ENCODE peak calls at places on chromosomes 5 and 9, in seven cellular contexts. One of them, this sample, is unnamed.

GRCh38 chr9:92962846-92963245 is 15.5 kb downstream of the FGD3 start:
- DNase-seq in suprapubic skin: peak
- DNase-seq in foreskin fibroblast: no peak
- DNase-seq in GM12865: no peak
- DNase-seq in H1: no peak
- DNase-seq in cardiac fibroblast: no peak
- DNase-seq in heart right ventricle: no peak
- DNase-seq in this sample: no peak

GRCh38 chr5:136382071-136382470 is 16.7 kb upstream of the TRPC7 start:
- DNase-seq in suprapubic skin: no peak
- DNase-seq in foreskin fibroblast: no peak
- DNase-seq in GM12865: no peak
- DNase-seq in H1: no peak
- DNase-seq in cardiac fibroblast: no peak
- DNase-seq in heart right ventricle: no peak
- DNase-seq in this sample: no peak

GRCh38 chr5:73318308-73318719 is 130.3 kb downstream of the FOXD1 start:
- DNase-seq in suprapubic skin: no peak
- DNase-seq in foreskin fibroblast: no peak
- DNase-seq in GM12865: no peak
- DNase-seq in H1: no peak
- DNase-seq in cardiac fibroblast: no peak
- DNase-seq in heart right ventricle: no peak
- DNase-seq in this sample: peak

GRCh38 chr9:1267141-1267570 is 217.0 kb downstream of the DMRT2 start:
- DNase-seq in suprapubic skin: no peak
- DNase-seq in foreskin fibroblast: peak
- DNase-seq in GM12865: peak
- DNase-seq in H1: no peak
- DNase-seq in cardiac fibroblast: no peak
- DNase-seq in heart right ventricle: no peak
- DNase-seq in this sample: no peak

GRCh38 chr9:113626735-113627495 is 163.4 kb downstream of the RGS3 start:
- DNase-seq in suprapubic skin: peak
- DNase-seq in foreskin fibroblast: no peak
- DNase-seq in GM12865: no peak
- DNase-seq in H1: no peak
- DNase-seq in cardiac fibroblast: no peak
- DNase-seq in heart right ventricle: peak
- DNase-seq in this sample: no peak

GRCh38 chr5:10583663-10584572 is 20.0 kb downstream of the ANKRD33B start:
- DNase-seq in suprapubic skin: no peak
- DNase-seq in foreskin fibroblast: no peak
- DNase-seq in GM12865: no peak
- DNase-seq in H1: peak
- DNase-seq in cardiac fibroblast: no peak
- DNase-seq in heart right ventricle: no peak
- DNase-seq in this sample: no peak

GRCh38 chr5:37838933-37839341 is 904 bp downstream of the GDNF start:
- DNase-seq in suprapubic skin: no peak
- DNase-seq in foreskin fibroblast: no peak
- DNase-seq in GM12865: no peak
- DNase-seq in H1: peak
- DNase-seq in cardiac fibroblast: no peak
- DNase-seq in heart right ventricle: no peak
- DNase-seq in this sample: peak

GRCh38 chr5:57422993-57423392 is 59.6 kb downstream of the ACTBL2 start:
- DNase-seq in suprapubic skin: no peak
- DNase-seq in foreskin fibroblast: no peak
- DNase-seq in GM12865: no peak
- DNase-seq in H1: no peak
- DNase-seq in cardiac fibroblast: no peak
- DNase-seq in heart right ventricle: peak
- DNase-seq in this sample: no peak

GRCh38 chr5:45696206-45696836 is at the start of gene HCN1:
- DNase-seq in suprapubic skin: no peak
- DNase-seq in foreskin fibroblast: peak
- DNase-seq in GM12865: no peak
- DNase-seq in H1: peak
- DNase-seq in cardiac fibroblast: peak
- DNase-seq in heart right ventricle: peak
- DNase-seq in this sample: peak

GRCh38 chr5:136021016-136021405 is 7.8 kb upstream of the TGFBI start:
- DNase-seq in suprapubic skin: no peak
- DNase-seq in foreskin fibroblast: no peak
- DNase-seq in GM12865: no peak
- DNase-seq in H1: no peak
- DNase-seq in cardiac fibroblast: no peak
- DNase-seq in heart right ventricle: no peak
- DNase-seq in this sample: peak

GRCh38 chr9:4738866-4739586 is 2.0 kb downstream of the AK3 start:
- DNase-seq in suprapubic skin: no peak
- DNase-seq in foreskin fibroblast: no peak
- DNase-seq in GM12865: no peak
- DNase-seq in H1: no peak
- DNase-seq in cardiac fibroblast: no peak
- DNase-seq in heart right ventricle: no peak
- DNase-seq in this sample: no peak

GRCh38 chr9:132488611-132489010 is 78.6 kb downstream of the CFAP77 start:
- DNase-seq in suprapubic skin: no peak
- DNase-seq in foreskin fibroblast: no peak
- DNase-seq in GM12865: no peak
- DNase-seq in H1: no peak
- DNase-seq in cardiac fibroblast: no peak
- DNase-seq in heart right ventricle: no peak
- DNase-seq in this sample: no peak

GRCh38 chr9:76162109-76162730 is 232.0 kb downstream of the RFK start:
- DNase-seq in suprapubic skin: no peak
- DNase-seq in foreskin fibroblast: no peak
- DNase-seq in GM12865: no peak
- DNase-seq in H1: no peak
- DNase-seq in cardiac fibroblast: peak
- DNase-seq in heart right ventricle: no peak
- DNase-seq in this sample: peak

GRCh38 chr5:126673477-126673876 is 72.7 kb downstream of the PHAX start:
- DNase-seq in suprapubic skin: no peak
- DNase-seq in foreskin fibroblast: no peak
- DNase-seq in GM12865: no peak
- DNase-seq in H1: no peak
- DNase-seq in cardiac fibroblast: no peak
- DNase-seq in heart right ventricle: no peak
- DNase-seq in this sample: no peak

GRCh38 chr5:1660037-1660400 is 136.3 kb upstream of the LPCAT1 start:
- DNase-seq in suprapubic skin: peak
- DNase-seq in foreskin fibroblast: no peak
- DNase-seq in GM12865: no peak
- DNase-seq in H1: no peak
- DNase-seq in cardiac fibroblast: no peak
- DNase-seq in heart right ventricle: no peak
- DNase-seq in this sample: no peak

GRCh38 chr5:146026307-146027010 is 78.9 kb downstream of the PLAC8L1 start:
- DNase-seq in suprapubic skin: no peak
- DNase-seq in foreskin fibroblast: no peak
- DNase-seq in GM12865: no peak
- DNase-seq in H1: no peak
- DNase-seq in cardiac fibroblast: no peak
- DNase-seq in heart right ventricle: no peak
- DNase-seq in this sample: no peak

GRCh38 chr5:8864053-8864452 is 681.8 kb downstream of the SEMA5A start:
- DNase-seq in suprapubic skin: no peak
- DNase-seq in foreskin fibroblast: no peak
- DNase-seq in GM12865: peak
- DNase-seq in H1: peak
- DNase-seq in cardiac fibroblast: peak
- DNase-seq in heart right ventricle: no peak
- DNase-seq in this sample: peak

GRCh38 chr5:39209924-39210323 is 9.4 kb downstream of the FYB1 start:
- DNase-seq in suprapubic skin: no peak
- DNase-seq in foreskin fibroblast: no peak
- DNase-seq in GM12865: peak
- DNase-seq in H1: no peak
- DNase-seq in cardiac fibroblast: no peak
- DNase-seq in heart right ventricle: no peak
- DNase-seq in this sample: no peak

GRCh38 chr5:142716963-142717362 is 31.1 kb upstream of the FGF1 start:
- DNase-seq in suprapubic skin: no peak
- DNase-seq in foreskin fibroblast: no peak
- DNase-seq in GM12865: peak
- DNase-seq in H1: no peak
- DNase-seq in cardiac fibroblast: peak
- DNase-seq in heart right ventricle: peak
- DNase-seq in this sample: peak

GRCh38 chr5:76137887-76138542 is 54.8 kb downstream of the SV2C start:
- DNase-seq in suprapubic skin: no peak
- DNase-seq in foreskin fibroblast: no peak
- DNase-seq in GM12865: no peak
- DNase-seq in H1: no peak
- DNase-seq in cardiac fibroblast: no peak
- DNase-seq in heart right ventricle: no peak
- DNase-seq in this sample: no peak

GRCh38 chr9:103660830-103661229 is 433.3 kb upstream of the SMC2 start:
- DNase-seq in suprapubic skin: no peak
- DNase-seq in foreskin fibroblast: no peak
- DNase-seq in GM12865: no peak
- DNase-seq in H1: no peak
- DNase-seq in cardiac fibroblast: no peak
- DNase-seq in heart right ventricle: no peak
- DNase-seq in this sample: no peak

GRCh38 chr5:10675177-10675700 is 85.8 kb downstream of the DAP start:
- DNase-seq in suprapubic skin: no peak
- DNase-seq in foreskin fibroblast: no peak
- DNase-seq in GM12865: no peak
- DNase-seq in H1: no peak
- DNase-seq in cardiac fibroblast: no peak
- DNase-seq in heart right ventricle: no peak
- DNase-seq in this sample: no peak

GRCh38 chr5:140546851-140547507 is 483 bp upstream of the EIF4EBP3 start:
- DNase-seq in suprapubic skin: no peak
- DNase-seq in foreskin fibroblast: no peak
- DNase-seq in GM12865: no peak
- DNase-seq in H1: no peak
- DNase-seq in cardiac fibroblast: no peak
- DNase-seq in heart right ventricle: no peak
- DNase-seq in this sample: no peak

GRCh38 chr5:56693220-56693579 is 122.1 kb upstream of the MAP3K1 start:
- DNase-seq in suprapubic skin: no peak
- DNase-seq in foreskin fibroblast: no peak
- DNase-seq in GM12865: no peak
- DNase-seq in H1: no peak
- DNase-seq in cardiac fibroblast: no peak
- DNase-seq in heart right ventricle: no peak
- DNase-seq in this sample: no peak

GRCh38 chr9:88586452-88586851 is 51.5 kb downstream of the NXNL2 start:
- DNase-seq in suprapubic skin: no peak
- DNase-seq in foreskin fibroblast: peak
- DNase-seq in GM12865: no peak
- DNase-seq in H1: no peak
- DNase-seq in cardiac fibroblast: no peak
- DNase-seq in heart right ventricle: no peak
- DNase-seq in this sample: peak

GRCh38 chr9:126615791-126616447 is 2.2 kb downstream of the LMX1B start:
- DNase-seq in suprapubic skin: no peak
- DNase-seq in foreskin fibroblast: no peak
- DNase-seq in GM12865: no peak
- DNase-seq in H1: peak
- DNase-seq in cardiac fibroblast: no peak
- DNase-seq in heart right ventricle: no peak
- DNase-seq in this sample: no peak

GRCh38 chr9:126614455-126615248 is 924 bp downstream of the LMX1B start:
- DNase-seq in suprapubic skin: no peak
- DNase-seq in foreskin fibroblast: no peak
- DNase-seq in GM12865: no peak
- DNase-seq in H1: peak
- DNase-seq in cardiac fibroblast: no peak
- DNase-seq in heart right ventricle: no peak
- DNase-seq in this sample: no peak

GRCh38 chr9:126614088-126614454 is 343 bp downstream of the LMX1B start:
- DNase-seq in suprapubic skin: no peak
- DNase-seq in foreskin fibroblast: no peak
- DNase-seq in GM12865: no peak
- DNase-seq in H1: no peak
- DNase-seq in cardiac fibroblast: no peak
- DNase-seq in heart right ventricle: no peak
- DNase-seq in this sample: no peak

GRCh38 chr9:126616521-126616976 is 2.8 kb downstream of the LMX1B start:
- DNase-seq in suprapubic skin: no peak
- DNase-seq in foreskin fibroblast: no peak
- DNase-seq in GM12865: no peak
- DNase-seq in H1: peak
- DNase-seq in cardiac fibroblast: no peak
- DNase-seq in heart right ventricle: no peak
- DNase-seq in this sample: no peak

GRCh38 chr9:126615251-126615790 is 1.6 kb downstream of the LMX1B start:
- DNase-seq in suprapubic skin: no peak
- DNase-seq in foreskin fibroblast: no peak
- DNase-seq in GM12865: peak
- DNase-seq in H1: peak
- DNase-seq in cardiac fibroblast: peak
- DNase-seq in heart right ventricle: no peak
- DNase-seq in this sample: peak
- H3K4me3 ChIP-seq in suprapubic skin: peak
- H3K4me3 ChIP-seq in foreskin fibroblast: no peak
- H3K4me3 ChIP-seq in GM12865: no peak
- H3K4me3 ChIP-seq in H1: peak
- H3K4me3 ChIP-seq in cardiac fibroblast: no peak
- H3K4me3 ChIP-seq in heart right ventricle: peak
- H3K4me3 ChIP-seq in this sample: no peak

DNA sequence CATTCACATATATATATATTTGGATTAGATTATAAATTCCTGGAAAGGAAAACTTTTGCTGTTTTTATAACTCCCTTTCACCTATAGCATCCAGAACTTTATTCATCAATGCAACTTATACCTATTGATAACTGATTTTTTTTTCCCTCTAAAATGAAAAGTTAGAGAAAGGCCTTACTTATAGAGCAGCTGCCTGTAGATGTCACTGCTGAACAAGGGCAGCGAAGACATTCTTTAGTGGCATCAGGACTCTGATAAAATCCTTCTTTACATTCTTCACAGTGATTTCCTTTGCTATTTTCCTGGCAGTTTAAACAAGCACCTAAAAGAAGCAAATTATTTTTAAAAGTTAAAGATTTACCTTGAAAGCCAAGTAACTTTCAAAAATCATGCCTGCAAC is 32.3 kb upstream of the CDK5RAP2 start:
- DNase-seq in suprapubic skin: no peak
- DNase-seq in foreskin fibroblast: no peak
- DNase-seq in GM12865: no peak
- DNase-seq in H1: no peak
- DNase-seq in cardiac fibroblast: peak
- DNase-seq in heart right ventricle: no peak
- DNase-seq in this sample: no peak
- TF ChIP-seq CTCF in suprapubic skin: no peak
- TF ChIP-seq CTCF in foreskin fibroblast: peak
- TF ChIP-seq CTCF in GM12865: no peak
- TF ChIP-seq CTCF in H1: peak
- TF ChIP-seq CTCF in cardiac fibroblast: no peak
- TF ChIP-seq CTCF in heart right ventricle: no peak
- TF ChIP-seq CTCF in this sample: peak

GRCh38 chr5:131630208-131630962 is 4.6 kb downstream of the RAPGEF6 start:
- DNase-seq in suprapubic skin: no peak
- DNase-seq in foreskin fibroblast: no peak
- DNase-seq in GM12865: no peak
- DNase-seq in H1: no peak
- DNase-seq in cardiac fibroblast: no peak
- DNase-seq in heart right ventricle: no peak
- DNase-seq in this sample: no peak
- H3K4me3 ChIP-seq in suprapubic skin: no peak
- H3K4me3 ChIP-seq in foreskin fibroblast: no peak
- H3K4me3 ChIP-seq in GM12865: no peak
- H3K4me3 ChIP-seq in H1: no peak
- H3K4me3 ChIP-seq in cardiac fibroblast: no peak
- H3K4me3 ChIP-seq in heart right ventricle: no peak
- H3K4me3 ChIP-seq in this sample: no peak

GRCh38 chr5:115625579-115626443 is at the start of gene TMED7:
- DNase-seq in suprapubic skin: peak
- DNase-seq in foreskin fibroblast: peak
- DNase-seq in GM12865: peak
- DNase-seq in H1: peak
- DNase-seq in cardiac fibroblast: peak
- DNase-seq in heart right ventricle: peak
- DNase-seq in this sample: peak
- TF ChIP-seq CTCF in suprapubic skin: no peak
- TF ChIP-seq CTCF in foreskin fibroblast: no peak
- TF ChIP-seq CTCF in GM12865: no peak
- TF ChIP-seq CTCF in H1: no peak
- TF ChIP-seq CTCF in cardiac fibroblast: no peak
- TF ChIP-seq CTCF in heart right ventricle: no peak
- TF ChIP-seq CTCF in this sample: no peak